ENCODE peak calls at places on chromosome 11, in eight cellular contexts. H, A, Z, T, S, M, Q and G are unnamed samples.
A peak's percentile ranks its signal among the peaks of the same experiment; 100 is the strongest.

GRCh38 chr11:31443802-31444201 is 65.6 kb downstream of the IMMP1L start:
- DNase-seq in H (no peak), A (no peak), Z (no peak), T (no peak), S (no peak), M (no peak), Q (no peak), G (no peak)

GRCh38 chr11:56885182-56885581 is 103.5 kb upstream of the OR5AK2 start:
- DNase-seq in H (no peak), A (no peak), Z (no peak), T (no peak), S (no peak), M (peak; percentile 18), Q (peak; percentile 22), G (no peak)

GRCh38 chr11:57645716-57646085 is 4.0 kb downstream of the YPEL4 start:
- DNase-seq in H (no peak), A (no peak), Z (no peak), T (no peak), S (no peak), M (no peak), Q (no peak), G (no peak)

GRCh38 chr11:115208808-115209259 is 295.4 kb downstream of the CADM1 start:
- DNase-seq in H (no peak), A (no peak), Z (no peak), T (no peak), S (no peak), M (no peak), Q (no peak), G (no peak)

GRCh38 chr11:76614471-76615183 is 55.9 kb downstream of the LRRC32 start:
- DNase-seq in H (no peak), A (no peak), Z (no peak), T (no peak), S (no peak), M (no peak), Q (peak; percentile 94), G (no peak)

GRCh38 chr11:2684581-2684980 is 15.2 kb downstream of the KCNQ1OT1 start:
- DNase-seq in H (no peak), A (no peak), Z (peak; percentile 37), T (no peak), S (no peak), M (no peak), Q (no peak), G (no peak)

GRCh38 chr11:22884268-22884667 is 24.0 kb upstream of the CCDC179 start:
- DNase-seq in H (no peak), A (no peak), Z (no peak), T (no peak), S (no peak), M (no peak), Q (no peak), G (no peak)

GRCh38 chr11:61978703-61979661 is 11.5 kb upstream of the FTH1 start:
- DNase-seq in H (no peak), A (no peak), Z (no peak), T (no peak), S (no peak), M (no peak), Q (no peak), G (no peak)

GRCh38 chr11:3626250-3626960 is 15.4 kb downstream of the ART5 start:
- DNase-seq in H (peak; percentile 42), A (no peak), Z (peak; percentile 59), T (no peak), S (no peak), M (no peak), Q (no peak), G (peak; percentile 94)

GRCh38 chr11:116532066-116532465 is 240.7 kb downstream of the BUD13 start:
- DNase-seq in H (no peak), A (no peak), Z (no peak), T (no peak), S (no peak), M (no peak), Q (no peak), G (no peak)

GRCh38 chr11:130379276-130379675 is 49.1 kb downstream of the ADAMTS8 start:
- DNase-seq in H (no peak), A (no peak), Z (no peak), T (no peak), S (no peak), M (no peak), Q (no peak), G (no peak)

GRCh38 chr11:69333149-69333710 is 39.3 kb downstream of the MYEOV start:
- DNase-seq in H (no peak), A (no peak), Z (peak; percentile 6), T (no peak), S (no peak), M (no peak), Q (peak; percentile 36), G (no peak)

GRCh38 chr11:66133216-66133775 is 63.2 kb downstream of the PACS1 start:
- DNase-seq in H (no peak), A (no peak), Z (no peak), T (no peak), S (no peak), M (no peak), Q (no peak), G (no peak)

GRCh38 chr11:17578958-17579357 is 31.9 kb downstream of the OTOG start:
- DNase-seq in H (no peak), A (no peak), Z (no peak), T (no peak), S (no peak), M (no peak), Q (no peak), G (no peak)

GRCh38 chr11:71947498-71947897 is 18.7 kb downstream of the RNF121 start:
- DNase-seq in H (no peak), A (no peak), Z (no peak), T (no peak), S (no peak), M (peak; percentile 88), Q (no peak), G (no peak)

GRCh38 chr11:75145196-75145971 is 5.5 kb upstream of the SLCO2B1 start:
- DNase-seq in H (no peak), A (no peak), Z (peak; percentile 25), T (no peak), S (no peak), M (no peak), Q (no peak), G (no peak)

GRCh38 chr11:72075109-72075508 is 5.2 kb downstream of the NUMA1 start:
- DNase-seq in H (no peak), A (no peak), Z (no peak), T (no peak), S (peak; percentile 68), M (peak; percentile 96), Q (no peak), G (peak; percentile 69)

GRCh38 chr11:128299132-128299726 is 288.1 kb downstream of the ETS1 start:
- DNase-seq in H (no peak), A (peak; percentile 85), Z (no peak), T (no peak), S (no peak), M (no peak), Q (peak; percentile 87), G (no peak)

GRCh38 chr11:93783767-93784151 is 323 bp upstream of the MED17 start:
- DNase-seq in H (no peak), A (no peak), Z (no peak), T (peak; percentile 1), S (no peak), M (no peak), Q (no peak), G (no peak)

GRCh38 chr11:14422814-14423182 is 63.8 kb upstream of the RRAS2 start:
- DNase-seq in H (no peak), A (no peak), Z (no peak), T (no peak), S (no peak), M (no peak), Q (no peak), G (no peak)

GRCh38 chr11:126926376-126926791 is 74.2 kb downstream of the KIRREL3 start:
- DNase-seq in H (peak; percentile 16), A (no peak), Z (no peak), T (no peak), S (no peak), M (no peak), Q (no peak), G (no peak)

GRCh38 chr11:21893468-21893867 is 299.4 kb upstream of the ANO5 start:
- DNase-seq in H (no peak), A (no peak), Z (no peak), T (no peak), S (no peak), M (no peak), Q (no peak), G (no peak)

GRCh38 chr11:17475666-17476316 is 854 bp downstream of the ABCC8 start:
- DNase-seq in H (no peak), A (no peak), Z (no peak), T (no peak), S (no peak), M (no peak), Q (no peak), G (no peak)

GRCh38 chr11:9380773-9381172 is 3.7 kb upstream of the IPO7 start:
- DNase-seq in H (no peak), A (no peak), Z (no peak), T (no peak), S (no peak), M (no peak), Q (no peak), G (no peak)

GRCh38 chr11:31810779-31811647 is at the start of gene PAX6:
- DNase-seq in H (peak; percentile 75), A (no peak), Z (no peak), T (no peak), S (peak; percentile 97), M (peak; percentile 94), Q (peak; percentile 97), G (peak; percentile 100)

GRCh38 chr11:71309181-71309580 is 56.8 kb upstream of the SHANK2 start:
- DNase-seq in H (no peak), A (no peak), Z (no peak), T (no peak), S (no peak), M (no peak), Q (no peak), G (no peak)

GRCh38 chr11:1038921-1039320 is 2.4 kb upstream of the MUC6 start:
- DNase-seq in H (no peak), A (no peak), Z (no peak), T (no peak), S (no peak), M (no peak), Q (no peak), G (no peak)

GRCh38 chr11:96091476-96091875 is 167.6 kb upstream of the MTMR2 start:
- DNase-seq in H (no peak), A (no peak), Z (no peak), T (no peak), S (peak; percentile 72), M (peak; percentile 68), Q (peak; percentile 50), G (peak; percentile 11)

GRCh38 chr11:97751405-97751804 is 1269.3 kb upstream of the CNTN5 start:
- DNase-seq in H (no peak), A (no peak), Z (no peak), T (no peak), S (no peak), M (no peak), Q (no peak), G (no peak)

GRCh38 chr11:126490261-126490660 is 134.8 kb downstream of the ST3GAL4 start:
- DNase-seq in H (no peak), A (no peak), Z (no peak), T (no peak), S (no peak), M (no peak), Q (no peak), G (no peak)

GRCh38 chr11:17014774-17015638 is 792 bp upstream of the PLEKHA7 start:
- DNase-seq in H (no peak), A (no peak), Z (no peak), T (no peak), S (no peak), M (no peak), Q (no peak), G (peak; percentile 74)

GRCh38 chr11:130816516-130816915 is 99.8 kb downstream of the SNX19 start:
- DNase-seq in H (no peak), A (no peak), Z (no peak), T (no peak), S (no peak), M (no peak), Q (no peak), G (no peak)

GRCh38 chr11:17473071-17473744 is 3.4 kb downstream of the ABCC8 start:
- DNase-seq in H (no peak), A (no peak), Z (no peak), T (no peak), S (peak; percentile 11), M (peak; percentile 24), Q (peak; percentile 15), G (peak; percentile 32)

GRCh38 chr11:17898782-17899181 is 114.1 kb downstream of the SERGEF start:
- DNase-seq in H (no peak), A (no peak), Z (no peak), T (no peak), S (no peak), M (peak; percentile 79), Q (peak; percentile 8), G (no peak)